ENCODE peak calls at places on chromosomes 5 and 9, in four cellular contexts. W is endothelial cell of umbilical vein, L is SK-N-SH, M is mammary epithelial cell. Z is an unnamed sample.

GRCh38 chr5:95986937-95987520 is 25.4 kb upstream of the ELL2 start:
- DNase-seq in M (no peak), L (no peak), W (no peak), Z (no peak)

GRCh38 chr9:31323726-31324444 is 1060.6 kb upstream of the ACO1 start:
- DNase-seq in W (no peak), M (peak; percentile 5), L (no peak), Z (no peak)

GRCh38 chr9:470795-471194 is 256.1 kb downstream of the DOCK8 start:
- DNase-seq in M (no peak), W (peak; percentile 6), L (no peak), Z (peak; percentile 27)

GRCh38 chr5:5699062-5699461 is 276.6 kb downstream of the ICE1 start:
- DNase-seq in L (no peak), M (no peak), W (no peak), Z (no peak)

GRCh38 chr9:89999176-89999533 is 394.3 kb downstream of the GADD45G start:
- DNase-seq in M (peak; percentile 66), L (no peak), W (no peak), Z (no peak)

GRCh38 chr9:110260911-110261310 is 4.6 kb upstream of the TXN start:
- DNase-seq in W (no peak), L (peak; percentile 19), M (no peak), Z (peak; percentile 68)

GRCh38 chr9:37165644-37166043 is 45.3 kb downstream of the ZCCHC7 start:
- DNase-seq in L (no peak), M (no peak), W (no peak), Z (no peak)

GRCh38 chr9:21137020-21137419 is 4.6 kb downstream of the IFNW1 start:
- DNase-seq in L (no peak), W (no peak), M (no peak), Z (no peak)

GRCh38 chr5:151157426-151158286 is at the start of gene ANXA6:
- DNase-seq in L (peak; percentile 91), W (peak; percentile 83), M (peak; percentile 59), Z (peak; percentile 97)

GRCh38 chr9:17862081-17862480 is 283.2 kb downstream of the SH3GL2 start:
- DNase-seq in W (no peak), M (no peak), L (no peak), Z (no peak)

GRCh38 chr9:87451149-87451548 is 46.5 kb upstream of the DAPK1 start:
- DNase-seq in W (no peak), M (no peak), L (no peak), Z (no peak)

GRCh38 chr5:167708449-167708848 is 583.0 kb upstream of the WWC1 start:
- DNase-seq in M (no peak), W (no peak), L (peak; percentile 7), Z (no peak)

GRCh38 chr9:131441441-131441840 is 47.6 kb downstream of the PRRC2B start:
- DNase-seq in W (no peak), M (no peak), L (no peak), Z (no peak)

GRCh38 chr9:79911724-79912123 is 340.0 kb downstream of the TLE4 start:
- DNase-seq in M (no peak), W (no peak), L (no peak), Z (no peak)

GRCh38 chr5:10712574-10713366 is 48.3 kb downstream of the DAP start:
- DNase-seq in M (no peak), L (no peak), W (no peak), Z (no peak)

GRCh38 chr9:105171589-105171988 is 72.9 kb upstream of the SLC44A1 start:
- DNase-seq in W (no peak), L (no peak), M (no peak), Z (no peak)

GRCh38 chr5:14216902-14217301 is 73.8 kb downstream of the TRIO start:
- DNase-seq in L (no peak), M (no peak), W (no peak), Z (no peak)

GRCh38 chr5:14213813-14214585 is 70.9 kb downstream of the TRIO start:
- DNase-seq in W (no peak), L (no peak), M (no peak), Z (no peak)

GRCh38 chr5:14217587-14217986 is 74.4 kb downstream of the TRIO start:
- DNase-seq in W (no peak), M (no peak), L (no peak), Z (no peak)

GRCh38 chr5:14216372-14216771 is 73.2 kb downstream of the TRIO start:
- DNase-seq in W (no peak), M (no peak), L (no peak), Z (no peak)

GRCh38 chr5:14215901-14216300 is 72.8 kb downstream of the TRIO start:
- DNase-seq in W (no peak), L (no peak), M (no peak), Z (no peak)
- H4K20me1 ChIP-seq in W (peaks cover 17% of the 10 kb centered on the region), L (peaks cover 94% of the 10 kb centered on the region), M (peaks cover 4% of the 10 kb centered on the region), Z (peaks cover 43% of the 10 kb centered on the region)

DNA sequence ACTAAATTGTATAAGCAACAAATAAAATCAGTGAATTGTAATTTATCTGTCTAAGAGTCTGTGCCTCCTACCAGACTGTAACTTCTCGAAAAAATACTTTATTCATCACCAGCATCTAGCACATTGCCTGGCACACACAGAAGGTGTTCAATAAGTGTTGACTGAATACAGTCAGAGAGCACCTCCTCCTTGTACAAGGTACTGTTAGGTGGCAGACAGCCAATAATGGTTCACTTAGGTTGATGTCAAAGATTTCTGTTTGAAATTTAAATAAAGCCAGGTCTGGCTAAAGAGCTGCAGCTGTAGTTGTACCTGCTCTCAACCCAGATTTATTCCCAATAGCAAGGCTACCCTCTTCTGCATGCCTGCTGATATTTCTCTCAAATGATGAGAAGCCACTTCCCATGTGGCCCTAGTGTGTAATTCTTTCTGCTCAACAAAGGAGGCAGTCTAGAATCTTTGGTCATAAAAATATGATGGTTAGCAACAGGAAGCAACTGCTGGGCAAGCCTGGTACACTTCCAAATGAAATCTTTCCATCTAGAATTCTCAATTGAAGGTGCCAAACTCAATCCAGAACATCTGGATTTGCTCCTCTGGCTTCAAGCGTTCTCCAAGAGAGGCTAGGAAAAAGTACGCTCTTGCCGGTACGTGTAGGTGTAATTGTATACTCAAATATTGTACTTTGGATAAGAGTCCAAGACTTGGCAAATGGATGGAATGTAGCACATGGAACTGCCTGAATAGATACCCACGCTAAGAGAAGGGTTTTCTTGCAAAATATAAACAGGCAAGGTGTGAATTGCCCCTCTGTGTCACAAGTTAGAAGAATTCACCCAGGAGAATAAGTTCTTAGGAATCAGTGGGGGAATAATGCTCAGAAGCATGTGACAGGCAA is 95.6 kb downstream of the NR6A1 start:
- DNase-seq in L (no peak), M (no peak), W (no peak), Z (peak; percentile 38)
- H4K20me1 ChIP-seq in L (peaks cover 26% of the 10 kb centered on the region), M (no peaks in the 10 kb centered on the region), W (peaks cover 2% of the 10 kb centered on the region), Z (no peaks in the 10 kb centered on the region)

DNA sequence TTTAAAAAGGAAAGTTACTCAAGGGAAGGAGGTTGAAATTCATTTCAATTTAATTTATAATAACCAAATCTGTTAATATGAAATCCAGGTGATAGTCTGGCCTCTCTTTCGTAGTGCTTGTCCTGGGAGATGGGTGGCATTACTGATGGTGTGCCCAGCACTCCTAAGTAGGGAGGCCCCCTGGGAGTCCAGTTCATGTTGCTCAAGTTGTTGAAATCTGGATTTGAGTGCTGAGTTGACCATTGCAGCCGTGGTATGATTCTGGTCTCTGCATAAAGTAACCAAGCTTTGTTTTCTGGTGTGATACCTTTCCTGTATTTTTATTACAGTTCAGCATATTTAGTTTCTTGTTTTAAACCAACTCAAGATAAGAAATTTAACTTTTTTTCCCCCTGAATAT is 287.8 kb downstream of the FANCC start:
- DNase-seq in L (no peak), M (no peak), W (no peak), Z (no peak)
- H4K20me1 ChIP-seq in L (peaks cover 53% of the 10 kb centered on the region), M (no peaks in the 10 kb centered on the region), W (no peaks in the 10 kb centered on the region), Z (peaks cover 11% of the 10 kb centered on the region)

GRCh38 chr9:129628709-129629108 is 2.7 kb downstream of the NTMT1 start:
- DNase-seq in L (no peak), M (no peak), W (no peak), Z (peak; percentile 38)

GRCh38 chr9:129624947-129625346 is 1.0 kb upstream of the NTMT1 start:
- DNase-seq in L (no peak), W (no peak), M (peak; percentile 68), Z (no peak)

GRCh38 chr9:129627556-129628492 is 1.9 kb downstream of the NTMT1 start:
- DNase-seq in L (no peak), M (no peak), W (no peak), Z (peak; percentile 52)

GRCh38 chr9:129626079-129626943 is at the start of gene NTMT1:
- DNase-seq in W (peak; percentile 84), M (peak; percentile 75), L (peak; percentile 95), Z (peak; percentile 94)

DNA sequence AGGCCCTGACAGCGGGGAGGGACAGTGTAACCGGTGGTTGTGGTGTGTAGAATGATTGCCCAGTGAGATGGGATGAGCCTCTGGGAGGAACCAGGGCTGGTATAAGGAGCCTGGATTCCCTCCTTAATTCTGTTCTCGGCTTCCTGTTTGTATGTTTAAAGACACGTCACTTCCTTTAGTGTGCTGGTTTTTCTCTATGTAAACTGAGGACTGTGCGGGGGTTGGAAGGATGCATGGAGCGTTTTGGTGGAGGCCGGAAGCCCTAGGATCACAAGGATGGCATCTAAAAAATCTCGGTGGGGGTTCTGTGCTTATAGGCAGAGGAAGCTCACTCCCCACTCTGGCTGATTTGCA is 958 bp downstream of the NTMT1 start:
- DNase-seq in L (no peak), M (peak; percentile 28), W (peak; percentile 54), Z (peak; percentile 80)
- H4K20me1 ChIP-seq in L (peaks cover 41% of the 10 kb centered on the region), M (no peaks in the 10 kb centered on the region), W (no peaks in the 10 kb centered on the region), Z (peaks cover 3% of the 10 kb centered on the region)

GRCh38 chr9:124068248-124068647 is 56.7 kb downstream of the LHX2 start:
- DNase-seq in W (no peak), M (no peak), L (no peak), Z (no peak)
- H4K20me1 ChIP-seq in W (no peaks in the 10 kb centered on the region), M (no peaks in the 10 kb centered on the region), L (no peaks in the 10 kb centered on the region), Z (no peaks in the 10 kb centered on the region)

Z was measured in GM23248.